ENCODE peak calls at places on chromosomes 11 and 22, in four cellular contexts. One of them, this sample, is unnamed.

GRCh38 chr22:19168088-19168890 is 10.2 kb downstream of the SLC25A1 start:
- DNase-seq in chondrocyte: no peak
- DNase-seq in NCI-H774: no peak
- DNase-seq in central memory CD4-positive, alpha-beta T cell: no peak
- DNase-seq in this sample: no peak

GRCh38 chr11:69321877-69322350 is 28.0 kb downstream of the MYEOV start:
- DNase-seq in chondrocyte: peak
- DNase-seq in central memory CD4-positive, alpha-beta T cell: no peak
- DNase-seq in NCI-H774: no peak
- DNase-seq in this sample: no peak

GRCh38 chr11:44615041-44615513 is 49.6 kb downstream of the CD82 start:
- DNase-seq in central memory CD4-positive, alpha-beta T cell: no peak
- DNase-seq in NCI-H774: no peak
- DNase-seq in chondrocyte: peak
- DNase-seq in this sample: no peak

GRCh38 chr11:123473941-123474668 is 44.0 kb downstream of the GRAMD1B start:
- DNase-seq in chondrocyte: no peak
- DNase-seq in NCI-H774: no peak
- DNase-seq in central memory CD4-positive, alpha-beta T cell: no peak
- DNase-seq in this sample: no peak

GRCh38 chr11:6599884-6600390 is 3.5 kb downstream of the RRP8 start:
- DNase-seq in NCI-H774: no peak
- DNase-seq in central memory CD4-positive, alpha-beta T cell: no peak
- DNase-seq in chondrocyte: no peak
- DNase-seq in this sample: no peak

GRCh38 chr11:62689421-62690183 is at the start of gene LRRN4CL:
- DNase-seq in chondrocyte: no peak
- DNase-seq in central memory CD4-positive, alpha-beta T cell: no peak
- DNase-seq in NCI-H774: no peak
- DNase-seq in this sample: peak

GRCh38 chr11:74634537-74634936 is 42.2 kb downstream of the POLD3 start:
- DNase-seq in central memory CD4-positive, alpha-beta T cell: no peak
- DNase-seq in NCI-H774: no peak
- DNase-seq in chondrocyte: no peak
- DNase-seq in this sample: no peak

GRCh38 chr11:123535401-123535800 is 105.3 kb downstream of the GRAMD1B start:
- DNase-seq in NCI-H774: no peak
- DNase-seq in central memory CD4-positive, alpha-beta T cell: no peak
- DNase-seq in chondrocyte: no peak
- DNase-seq in this sample: no peak

GRCh38 chr11:7485136-7485853 is at the start of gene OLFML1:
- DNase-seq in chondrocyte: no peak
- DNase-seq in central memory CD4-positive, alpha-beta T cell: no peak
- DNase-seq in NCI-H774: no peak
- DNase-seq in this sample: peak

GRCh38 chr22:22508274-22509176 is at the start of gene ZNF280B:
- DNase-seq in central memory CD4-positive, alpha-beta T cell: peak
- DNase-seq in chondrocyte: no peak
- DNase-seq in NCI-H774: peak
- DNase-seq in this sample: peak

GRCh38 chr22:47369431-47370015 is 607.1 kb downstream of the TBC1D22A start:
- DNase-seq in central memory CD4-positive, alpha-beta T cell: no peak
- DNase-seq in NCI-H774: no peak
- DNase-seq in chondrocyte: peak
- DNase-seq in this sample: no peak

GRCh38 chr22:50701428-50702154 is 29.0 kb downstream of the SHANK3 start:
- DNase-seq in NCI-H774: no peak
- DNase-seq in chondrocyte: peak
- DNase-seq in central memory CD4-positive, alpha-beta T cell: no peak
- DNase-seq in this sample: peak

GRCh38 chr11:17434108-17434507 is 42.5 kb downstream of the ABCC8 start:
- DNase-seq in NCI-H774: no peak
- DNase-seq in central memory CD4-positive, alpha-beta T cell: no peak
- DNase-seq in chondrocyte: no peak
- DNase-seq in this sample: no peak

This sample was measured in psoas muscle.